ENCODE peak calls at places on chromosomes 11 and 22, in eight cellular contexts. Z, V, M, U, T, K, Q and R are unnamed samples. For H3K36me3, the result is how much of the 10 kb centered on the place peaks cover.

GRCh38 chr11:75384438-75385080 is 14.8 kb upstream of the RPS3 start:
- DNase-seq in M (peak), Z (peak), V (peak), T (peak), K (peak), Q (no peak), U (peak), R (peak)

GRCh38 chr11:84089072-84090057 is 803.2 kb upstream of the CCDC90B start:
- DNase-seq in M (no peak), U (no peak), K (peak), Z (no peak), Q (no peak), V (no peak), T (no peak), R (no peak)

GRCh38 chr11:47433157-47433556 is 6.9 kb upstream of the PSMC3 start:
- DNase-seq in T (no peak), K (no peak), V (no peak), U (no peak), Q (peak), M (no peak), Z (no peak), R (no peak)

GRCh38 chr22:48393041-48393370 is 1434.7 kb downstream of the BRD1 start:
- DNase-seq in T (no peak), Z (no peak), V (no peak), K (no peak), Q (no peak), U (no peak), M (no peak), R (no peak)

GRCh38 chr11:88188251-88189030 is 13.2 kb upstream of the RAB38 start:
- DNase-seq in T (no peak), Z (no peak), V (no peak), K (no peak), U (no peak), M (no peak), Q (peak), R (no peak)

GRCh38 chr11:115959098-115959497 is 454.9 kb upstream of the CADM1 start:
- DNase-seq in K (no peak), Z (no peak), V (no peak), Q (no peak), U (no peak), T (no peak), M (no peak), R (no peak)

GRCh38 chr22:47251911-47252310 is 489.5 kb downstream of the TBC1D22A start:
- DNase-seq in K (no peak), V (no peak), T (no peak), U (no peak), Z (no peak), Q (no peak), M (no peak), R (no peak)

GRCh38 chr11:106770489-106771100 is 247.7 kb downstream of the GUCY1A2 start:
- DNase-seq in Z (no peak), T (no peak), V (no peak), U (no peak), Q (no peak), K (no peak), M (no peak), R (no peak)

GRCh38 chr11:73152861-73153483 is 10.9 kb upstream of the FCHSD2 start:
- DNase-seq in Z (no peak), V (no peak), M (no peak), K (no peak), T (no peak), U (no peak), Q (no peak), R (no peak)

GRCh38 chr22:30435674-30436126 is 10.1 kb downstream of the MTFP1 start:
- DNase-seq in Q (no peak), K (peak), U (no peak), T (no peak), M (no peak), V (peak), Z (peak), R (no peak)

GRCh38 chr22:34993548-34993947 is 72.4 kb upstream of the ISX start:
- DNase-seq in Z (no peak), K (no peak), U (no peak), M (no peak), Q (no peak), V (no peak), T (no peak), R (no peak)

GRCh38 chr11:44621784-44622183 is 56.3 kb downstream of the CD82 start:
- DNase-seq in T (no peak), M (no peak), Z (peak), K (peak), Q (no peak), V (no peak), U (no peak), R (no peak)

GRCh38 chr22:44587004-44587793 is 89.2 kb upstream of the RTL6 start:
- DNase-seq in T (no peak), K (no peak), V (no peak), Q (peak), U (no peak), Z (no peak), M (no peak), R (peak)

GRCh38 chr11:27963370-27963769 is 144.6 kb downstream of the KIF18A start:
- DNase-seq in K (no peak), Q (peak), Z (no peak), V (no peak), M (no peak), T (no peak), U (no peak), R (no peak)

GRCh38 chr22:20433686-20434241 is 3.9 kb downstream of the SCARF2 start:
- DNase-seq in K (no peak), Z (no peak), Q (no peak), T (no peak), U (no peak), M (no peak), V (no peak), R (no peak)

GRCh38 chr11:92607969-92608711 is 361.3 kb upstream of the MTNR1B start:
- DNase-seq in T (no peak), Z (no peak), K (no peak), M (no peak), U (no peak), V (no peak), Q (no peak), R (no peak)

GRCh38 chr22:24706050-24706449 is 68.5 kb downstream of the PIWIL3 start:
- DNase-seq in V (no peak), U (peak), M (no peak), T (no peak), K (no peak), Q (no peak), Z (no peak), R (no peak)

GRCh38 chr11:117677729-117678310 is 119.2 kb downstream of the DSCAML1 start:
- DNase-seq in U (no peak), T (no peak), Q (no peak), V (no peak), Z (no peak), M (no peak), K (no peak), R (no peak)

GRCh38 chr11:62794201-62794775 is 2.5 kb upstream of the TMEM223 start:
- DNase-seq in K (no peak), Z (no peak), U (no peak), M (no peak), Q (no peak), T (no peak), V (no peak), R (no peak)

GRCh38 chr11:62789576-62789975 is 2.2 kb downstream of the TMEM223 start:
- DNase-seq in Z (no peak), T (no peak), V (no peak), M (no peak), K (no peak), Q (no peak), U (no peak), R (no peak)

GRCh38 chr11:62792193-62792575 is 378 bp upstream of the TMEM223 start:
- DNase-seq in Z (no peak), Q (no peak), V (peak), K (peak), T (no peak), M (no peak), U (no peak), R (no peak)

GRCh38 chr11:62788991-62789390 is 1.8 kb downstream of the TMEM179B start:
- DNase-seq in M (no peak), K (no peak), Z (no peak), Q (no peak), T (no peak), U (no peak), V (no peak), R (no peak)

GRCh38 chr11:62791501-62792192 is at the start of gene TMEM223:
- DNase-seq in Z (peak), M (peak), U (peak), K (peak), V (peak), Q (peak), T (peak), R (peak)
- TF ChIP-seq CTCF in Z (peak), M (peak), U (peak), K (no peak), V (no peak), Q (no peak), T (peak), R (peak)

DNA sequence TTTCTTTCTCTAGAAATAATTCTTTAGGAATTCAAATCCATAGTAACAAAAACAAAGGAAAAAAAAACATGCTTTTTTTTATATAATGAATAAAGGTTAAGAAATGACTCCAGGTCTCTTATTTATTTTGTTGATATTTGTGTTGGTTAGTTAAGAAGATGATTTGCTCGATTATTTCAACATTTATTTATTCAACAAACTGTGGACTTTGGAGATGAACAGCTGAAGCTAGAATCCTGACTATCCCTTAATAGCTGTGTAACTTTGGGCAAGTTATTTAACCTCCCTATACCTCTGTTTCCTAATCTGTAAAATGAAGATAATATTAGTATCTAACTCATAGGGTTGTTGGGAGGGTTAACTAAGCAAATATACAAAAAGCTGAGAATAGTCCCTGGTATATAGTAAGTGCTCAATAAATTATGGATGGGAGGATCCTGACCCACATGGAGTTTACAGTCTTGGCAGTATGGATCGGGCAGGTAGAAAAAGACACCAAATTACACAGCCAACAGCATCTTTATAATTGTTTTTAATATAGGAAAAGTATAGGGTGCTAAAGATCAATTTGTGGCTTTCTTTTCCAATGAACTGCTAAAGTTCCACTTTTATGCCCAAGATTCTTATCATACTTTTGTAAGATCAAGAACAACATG is 1.4 kb upstream of the CAT start:
- DNase-seq in T (no peak), U (no peak), Q (no peak), Z (no peak), M (no peak), K (no peak), V (no peak), R (no peak)
- H3K27ac ChIP-seq in T (no peak), U (no peak), Q (no peak), Z (no peak), M (no peak), K (no peak), V (no peak), R (no peak)

DNA sequence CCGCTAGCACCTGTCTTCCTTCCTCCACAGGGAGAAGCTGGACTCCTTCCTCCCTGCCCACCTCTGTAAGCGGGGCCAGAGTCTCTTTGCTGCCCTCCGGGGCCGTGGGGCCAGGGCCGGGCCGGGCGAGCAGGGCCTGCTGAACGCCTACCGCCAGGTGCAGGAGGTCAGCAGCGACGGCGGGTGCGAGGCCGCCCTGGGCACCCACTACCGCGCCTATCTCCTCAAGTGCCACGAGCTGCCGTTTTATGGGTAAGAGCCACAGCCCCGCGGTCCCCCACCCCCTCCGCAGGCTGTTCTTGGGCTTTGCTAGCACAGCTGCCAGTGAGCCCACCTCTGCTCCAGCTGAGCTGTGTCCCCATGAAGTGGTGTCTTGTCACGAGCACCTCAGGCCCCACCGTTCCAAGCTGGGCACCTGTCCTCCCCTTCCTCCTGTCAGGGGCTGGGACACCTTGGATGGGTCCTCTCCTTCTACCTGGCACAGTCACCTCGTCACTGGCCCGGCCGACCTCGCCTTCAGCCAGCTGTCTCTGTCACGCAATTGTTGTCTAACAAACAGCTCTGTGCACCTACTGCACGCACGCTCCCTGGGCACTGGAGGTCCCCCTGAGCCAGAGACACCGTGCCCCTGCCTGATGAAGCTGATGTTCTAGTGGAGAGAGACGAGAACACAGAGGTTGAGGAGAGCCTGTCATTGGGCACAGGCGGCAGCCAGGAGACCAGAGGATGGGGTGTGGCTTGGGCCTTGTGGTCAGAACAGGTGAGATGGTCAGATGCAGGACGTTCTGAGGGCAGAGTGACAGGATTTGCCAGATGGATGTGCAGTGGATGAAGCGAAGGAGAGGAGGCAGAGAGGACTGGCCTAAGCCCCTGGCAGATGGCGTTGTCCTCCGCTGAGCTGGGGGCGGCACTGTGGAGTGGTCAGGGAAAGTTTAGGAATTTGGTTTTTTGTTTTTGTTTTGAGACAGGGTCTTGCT is 10.6 kb downstream of the FRMD8 start:
- DNase-seq in K (no peak), M (no peak), Z (no peak), V (no peak), Q (no peak), U (no peak), T (no peak), R (peak)
- H3K36me3 ChIP-seq in K (half or more), M (half or more), Z (under half), V (under half), Q (under half), U (half or more), T (under half), R (under half)

GRCh38 chr11:57641426-57641825 is 8.3 kb downstream of the YPEL4 start:
- DNase-seq in M (no peak), Q (no peak), K (no peak), Z (no peak), T (no peak), U (peak), V (no peak), R (no peak)
- TF ChIP-seq CTCF in M (peak), Q (peak), K (no peak), Z (peak), T (peak), U (peak), V (peak), R (peak)